ENCODE peak calls at places on chromosomes 2 and 18, in eight cellular contexts. Y is Kasumi-1; C is HEK293T; H is NCI-H1417; X is A549; S is T-cell; U is activated T-cell treated with anti-CD3 and anti-CD28 coated beads, Interleukin-2, amount 50 U/mL, for 72 hours; R is cardiac septum. M is an unnamed sample.

GRCh38 chr2:61671561-61672315 is 133.6 kb upstream of the XPO1 start:
- DNase-seq in X (no peak), Y (no peak), H (no peak), S (no peak), C (no peak), R (no peak), U (no peak), M (no peak)

GRCh38 chr2:239305222-239305575 is 95.6 kb downstream of the HDAC4 start:
- DNase-seq in S (no peak), X (no peak), C (no peak), H (no peak), U (no peak), Y (no peak), R (peak), M (no peak)

GRCh38 chr2:240210198-240210965 is 69.9 kb upstream of the OTOS start:
- DNase-seq in U (no peak), R (peak), X (no peak), S (no peak), H (no peak), Y (no peak), C (no peak), M (no peak)

GRCh38 chr2:196249171-196249570 is 77.8 kb upstream of the STK17B start:
- DNase-seq in R (no peak), U (no peak), C (no peak), Y (no peak), H (no peak), X (no peak), S (no peak), M (no peak)

GRCh38 chr18:8424917-8425725 is 184.1 kb upstream of the RAB12 start:
- DNase-seq in H (no peak), C (no peak), X (no peak), U (no peak), S (no peak), Y (no peak), R (no peak), M (no peak)

GRCh38 chr2:64707276-64707675 is 53.6 kb upstream of the SERTAD2 start:
- DNase-seq in S (no peak), U (no peak), C (no peak), H (no peak), R (no peak), X (no peak), Y (no peak), M (no peak)

GRCh38 chr2:9782197-9782719 is 61.0 kb upstream of the TAF1B start:
- DNase-seq in H (peak), Y (no peak), X (peak), C (no peak), U (peak), R (no peak), S (peak), M (no peak)

GRCh38 chr18:47246027-47246971 is 5.2 kb downstream of the SKOR2 start:
- DNase-seq in C (no peak), S (no peak), X (no peak), H (no peak), U (no peak), R (no peak), Y (no peak), M (no peak)

GRCh38 chr2:171762879-171763573 is 75.8 kb downstream of the DYNC1I2 start:
- DNase-seq in X (no peak), C (no peak), U (no peak), S (no peak), Y (no peak), H (no peak), R (no peak), M (no peak)

GRCh38 chr2:52340185-52340584 is 1308.3 kb upstream of the NRXN1 start:
- DNase-seq in R (no peak), C (no peak), Y (no peak), H (no peak), S (no peak), X (no peak), U (no peak), M (no peak)

GRCh38 chr2:241539616-241540374 is 18.8 kb upstream of the BOK start:
- DNase-seq in X (no peak), R (no peak), U (no peak), S (no peak), Y (no peak), H (no peak), C (no peak), M (no peak)

GRCh38 chr2:9087151-9087681 is 83.7 kb upstream of the MBOAT2 start:
- DNase-seq in U (no peak), H (no peak), Y (no peak), S (no peak), R (no peak), X (no peak), C (no peak), M (no peak)

GRCh38 chr2:152407204-152407721 is 72.3 kb downstream of the FMNL2 start:
- DNase-seq in Y (peak), C (peak), U (peak), R (no peak), H (no peak), X (peak), S (no peak), M (no peak)

GRCh38 chr2:191846787-191847620 is at the start of gene CAVIN2:
- DNase-seq in U (no peak), C (no peak), Y (peak), X (peak), S (no peak), H (no peak), R (no peak), M (peak)